ENCODE peak calls at places on chromosomes 6 and 20, in seven cellular contexts. H, S, I, A, Y, N and L are unnamed samples.

GRCh38 chr6:95487817-95488216 is 89.5 kb upstream of the MANEA start:
- DNase-seq in Y (no peak), I (no peak), A (no peak), N (no peak), S (no peak), H (no peak), L (no peak)

GRCh38 chr6:25411316-25411961 is 132.3 kb downstream of the CARMIL1 start:
- DNase-seq in Y (no peak), A (no peak), I (no peak), S (no peak), N (no peak), H (no peak), L (no peak)

GRCh38 chr6:149761438-149761837 is 11.9 kb downstream of the PCMT1 start:
- DNase-seq in A (no peak), I (no peak), S (no peak), N (no peak), Y (no peak), H (no peak), L (no peak)

GRCh38 chr6:53912661-53913060 is 117.9 kb downstream of the LRRC1 start:
- DNase-seq in S (no peak), H (no peak), A (no peak), Y (no peak), I (no peak), N (no peak), L (no peak)

GRCh38 chr6:37024665-37025337 is 19.3 kb downstream of the FGD2 start:
- DNase-seq in N (no peak), S (no peak), I (no peak), Y (no peak), H (no peak), A (no peak), L (peak)

GRCh38 chr20:420721-421574 is 12.8 kb downstream of the RBCK1 start:
- DNase-seq in N (peak), S (no peak), I (peak), A (no peak), Y (peak), H (no peak), L (no peak)

GRCh38 chr6:43942616-43943015 is 172.6 kb downstream of the VEGFA start:
- DNase-seq in S (no peak), Y (peak), I (no peak), H (no peak), A (no peak), N (no peak), L (no peak)

GRCh38 chr20:43973231-43973630 is 58.6 kb downstream of the TOX2 start:
- DNase-seq in H (no peak), S (no peak), A (no peak), I (no peak), N (no peak), Y (no peak), L (no peak)

GRCh38 chr6:168274046-168274952 is 45.3 kb downstream of the DACT2 start:
- DNase-seq in I (peak), N (no peak), H (no peak), A (no peak), Y (no peak), S (no peak), L (peak)

GRCh38 chr20:8795404-8795803 is 273.5 kb upstream of the PLCB4 start:
- DNase-seq in A (no peak), I (no peak), Y (no peak), N (no peak), H (no peak), S (no peak), L (no peak)

GRCh38 chr20:37804584-37805566 is 98.1 kb upstream of the VSTM2L start:
- DNase-seq in I (peak), A (no peak), Y (peak), N (peak), S (no peak), H (no peak), L (peak)

GRCh38 chr20:57783956-57784837 is 74.4 kb upstream of the PMEPA1 start:
- DNase-seq in Y (no peak), S (no peak), A (no peak), N (no peak), I (no peak), H (no peak), L (no peak)

GRCh38 chr20:51767867-51768758 is at the start of gene ATP9A:
- DNase-seq in H (peak), Y (peak), I (peak), A (peak), S (peak), N (no peak), L (peak)

GRCh38 chr6:75275067-75275466 is 9.5 kb downstream of the TMEM30A start:
- DNase-seq in N (no peak), A (no peak), S (no peak), I (no peak), H (no peak), Y (no peak), L (no peak)

GRCh38 chr20:37231970-37232620 is 29.5 kb downstream of the GHRH start:
- DNase-seq in S (no peak), Y (no peak), H (no peak), I (no peak), A (no peak), N (no peak), L (no peak)

GRCh38 chr6:56690519-56691200 is 48.0 kb upstream of the DST start:
- DNase-seq in N (no peak), H (no peak), S (no peak), A (no peak), Y (no peak), I (no peak), L (no peak)

GRCh38 chr6:8108031-8108660 is 5.8 kb upstream of the EEF1E1 start:
- DNase-seq in A (no peak), I (no peak), Y (no peak), H (no peak), N (no peak), S (no peak), L (no peak)

GRCh38 chr6:11645016-11645415 is 107.5 kb downstream of the TMEM170B start:
- DNase-seq in N (no peak), H (no peak), Y (no peak), A (no peak), I (no peak), S (no peak), L (no peak)

GRCh38 chr20:23568320-23569011 is at the start of gene CST9L:
- DNase-seq in Y (peak), H (no peak), A (no peak), I (no peak), N (no peak), S (no peak), L (no peak)

DNA sequence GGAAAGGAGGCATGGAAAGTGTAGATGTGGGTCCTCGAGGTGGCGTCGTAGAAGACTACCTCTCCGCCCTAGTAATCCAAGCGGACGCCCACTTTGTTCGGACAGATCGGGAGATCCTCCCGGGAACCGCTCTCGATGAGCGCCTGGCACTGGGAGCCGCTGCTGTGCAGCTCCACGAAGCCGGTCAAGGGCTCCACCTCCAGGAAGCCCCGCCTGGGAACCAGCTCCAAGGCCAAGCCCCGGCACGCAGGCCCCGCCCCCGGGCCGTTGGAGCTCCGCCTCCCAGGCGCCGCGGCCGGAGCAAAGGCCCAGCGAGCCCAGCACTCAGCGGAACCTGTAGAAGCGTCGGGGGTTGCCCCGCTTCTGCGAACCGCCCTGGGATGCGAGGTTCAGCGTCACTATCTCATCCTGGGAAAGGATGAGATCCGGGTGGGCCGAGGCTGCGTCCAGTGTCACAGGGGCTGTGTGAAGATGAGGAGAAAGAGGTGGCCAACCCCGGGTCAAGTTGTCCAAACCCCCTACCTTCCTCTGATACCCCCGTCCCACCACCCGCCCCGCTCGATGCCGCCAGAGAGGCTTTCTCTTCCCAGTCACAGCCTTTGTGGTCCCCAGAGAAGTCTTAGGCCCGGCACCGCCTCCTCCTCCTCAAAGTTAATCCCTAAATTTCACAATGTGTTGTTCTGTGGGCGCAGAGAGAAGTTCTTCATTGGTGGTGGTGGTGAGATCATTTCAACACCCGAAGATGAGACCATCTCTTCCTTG is 10.8 kb downstream of the TRIM31 start:
- DNase-seq in N (peak), I (peak), H (peak), S (peak), A (peak), Y (peak), L (peak)
- TF ChIP-seq POLR2A in N (no peak), I (peak), H (no peak), S (peak), A (peak), Y (no peak), L (peak)

GRCh38 chr20:45949542-45950329 is 15.3 kb downstream of the PCIF1 start:
- DNase-seq in N (no peak), H (no peak), Y (no peak), S (no peak), A (no peak), I (no peak), L (no peak)

GRCh38 chr20:45948742-45949541 is 14.5 kb downstream of the PCIF1 start:
- DNase-seq in S (no peak), A (no peak), H (no peak), I (no peak), Y (no peak), N (no peak), L (no peak)

GRCh38 chr20:45951925-45952834 is 17.7 kb downstream of the PCIF1 start:
- DNase-seq in N (no peak), A (no peak), I (no peak), H (no peak), Y (no peak), S (no peak), L (no peak)

GRCh38 chr20:45951474-45951873 is 17.0 kb downstream of the PCIF1 start:
- DNase-seq in S (no peak), N (no peak), H (no peak), I (no peak), Y (no peak), A (no peak), L (no peak)

DNA sequence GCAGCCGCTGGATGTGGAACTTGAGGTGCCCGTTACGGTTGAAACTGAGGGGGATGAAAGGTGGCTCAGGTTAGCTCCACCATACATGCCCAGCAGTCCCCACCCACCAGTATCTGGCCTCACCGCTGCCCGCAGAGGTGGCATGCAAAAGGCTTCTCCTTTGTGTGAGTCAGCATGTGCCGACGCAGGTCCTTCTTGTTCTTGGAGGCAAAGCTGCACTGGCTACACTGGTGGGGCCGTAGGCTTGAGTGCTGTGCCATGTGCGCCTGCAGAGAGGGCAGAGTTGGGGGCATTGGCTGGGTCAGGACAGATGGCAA is 15.8 kb downstream of the PCIF1 start:
- DNase-seq in S (no peak), I (no peak), Y (no peak), A (no peak), H (no peak), N (no peak), L (no peak)
- TF ChIP-seq POLR2A in S (no peak), I (no peak), Y (no peak), A (no peak), H (peak), N (peak), L (no peak)

GRCh38 chr6:157058574-157058973 is 264.7 kb downstream of the TMEM242 start:
- DNase-seq in N (no peak), A (no peak), S (no peak), I (no peak), H (no peak), Y (no peak), L (no peak)
- TF ChIP-seq POLR2A in N (no peak), A (no peak), S (no peak), I (no peak), H (no peak), Y (no peak), L (no peak)

GRCh38 chr6:73521351-73522254 is 771 bp upstream of the EEF1A1 start:
- DNase-seq in N (no peak), I (no peak), Y (peak), A (no peak), S (peak), H (peak), L (no peak)
- TF ChIP-seq POLR2A in N (no peak), I (no peak), Y (no peak), A (no peak), S (no peak), H (peak), L (no peak)

GRCh38 chr6:128659878-128660622 is 139.7 kb upstream of the PTPRK start:
- DNase-seq in N (no peak), A (no peak), S (no peak), H (no peak), I (no peak), Y (no peak), L (no peak)

GRCh38 chr6:128657181-128657580 is 136.8 kb upstream of the PTPRK start:
- DNase-seq in A (no peak), N (no peak), H (no peak), Y (no peak), S (no peak), I (no peak), L (no peak)

DNA sequence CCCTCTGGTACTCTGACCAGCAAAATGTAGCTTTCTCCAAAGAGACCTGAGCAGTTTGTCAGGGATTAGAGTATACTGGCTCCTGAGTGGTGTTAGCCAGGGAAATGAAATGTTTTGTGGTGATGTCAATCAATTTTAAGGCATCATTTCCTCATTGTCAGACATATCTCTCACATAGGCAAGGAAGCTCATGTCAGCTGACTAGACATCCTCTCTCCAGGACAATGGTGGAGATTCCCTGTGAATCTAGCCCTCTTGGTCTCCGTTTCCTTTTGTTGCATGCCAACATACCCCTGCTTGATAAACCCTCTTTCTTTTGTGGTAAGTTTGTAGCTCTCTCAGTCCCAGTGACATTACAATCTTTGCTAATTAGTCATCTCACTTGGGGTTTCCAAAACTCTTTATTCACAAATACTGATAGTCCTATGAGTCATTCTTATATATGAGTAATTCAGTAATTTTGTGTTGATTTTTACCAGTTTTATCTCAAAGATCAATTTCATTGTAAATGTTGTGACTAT is 135.6 kb upstream of the PTPRK start:
- DNase-seq in A (no peak), S (no peak), N (no peak), H (no peak), I (no peak), Y (no peak), L (no peak)
- TF ChIP-seq POLR2A in A (no peak), S (no peak), N (no peak), H (no peak), I (no peak), Y (no peak), L (no peak)

DNA sequence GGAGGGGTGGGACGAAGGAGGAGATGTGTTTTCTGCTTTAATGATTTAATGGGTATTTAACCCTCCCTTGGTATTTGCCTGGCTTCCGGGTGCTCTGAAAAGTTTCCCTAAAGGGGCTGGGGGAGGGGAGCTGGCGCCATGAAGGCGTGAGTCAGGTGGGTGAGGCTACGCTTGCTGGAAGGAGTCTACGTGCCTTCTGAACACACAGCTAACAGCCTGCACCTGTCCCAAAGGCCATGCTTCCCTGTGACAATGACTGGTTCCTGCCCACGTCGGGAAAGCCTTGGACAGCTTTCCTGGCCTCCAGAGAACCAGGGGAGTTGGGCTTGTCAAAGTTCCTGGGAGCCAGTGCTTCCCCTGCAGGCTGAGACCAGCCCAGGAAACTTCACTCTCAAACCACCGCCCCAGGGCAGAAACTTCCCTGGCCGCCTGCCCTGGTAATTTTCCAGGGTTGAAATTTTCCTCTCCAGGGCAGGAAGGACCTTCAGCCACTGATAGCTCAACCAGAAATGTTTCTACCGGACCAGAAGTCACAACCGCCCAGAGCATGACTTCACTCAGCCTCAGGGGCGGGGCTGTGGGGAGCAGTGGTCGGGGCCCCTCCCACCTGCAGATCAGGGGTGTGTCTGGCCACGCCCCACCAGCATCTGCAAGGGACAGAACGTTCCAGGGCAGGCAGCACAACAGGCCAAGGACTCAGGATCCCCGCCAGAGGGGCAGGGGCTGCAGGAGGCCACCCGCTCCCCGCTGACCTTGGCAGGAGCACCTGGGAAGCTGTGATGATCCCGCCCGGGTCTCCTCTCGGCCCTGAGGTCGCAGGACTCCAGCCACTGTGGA is 18.6 kb upstream of the SLCO4A1 start:
- DNase-seq in I (peak), S (peak), A (peak), H (peak), Y (peak), N (peak), L (peak)
- TF ChIP-seq POLR2A in I (peak), S (peak), A (peak), H (peak), Y (no peak), N (peak), L (peak)